ENCODE peak calls at places on chromosome 16, in nine cellular contexts. U is GM12891, T is GM23338, C is transverse colon, A is HL-60, N is spleen, H is HCT116, F is HepG2, L is prostate gland. M is an unnamed sample.

GRCh38 chr16:8886593-8887437 is 4.7 kb downstream of the LITAFD start:
- DNase-seq in U (no peak), T (no peak), C (no peak), A (no peak), N (peak; percentile 37), H (no peak), F (no peak), L (no peak), M (no peak)

GRCh38 chr16:86044881-86045600 is 146.1 kb downstream of the IRF8 start:
- DNase-seq in U (no peak), T (no peak), C (peak; percentile 24), A (no peak), N (peak; percentile 73), H (no peak), F (no peak), L (no peak), M (no peak)

GRCh38 chr16:30659507-30660423 is 1.5 kb downstream of the FBRS start:
- DNase-seq in U (no peak), T (peak; percentile 43), C (peak; percentile 46), A (peak; percentile 27), N (peak; percentile 94), H (no peak), F (no peak), L (peak; percentile 49), M (no peak)

GRCh38 chr16:51409001-51409675 is 258.1 kb upstream of the SALL1 start:
- DNase-seq in U (no peak), T (no peak), C (no peak), A (no peak), N (no peak), H (no peak), F (no peak), L (no peak), M (no peak)

GRCh38 chr16:30054959-30055553 is 10.5 kb upstream of the ALDOA start:
- DNase-seq in U (no peak), T (peak; percentile 88), C (peak; percentile 54), A (peak; percentile 61), N (peak; percentile 81), H (no peak), F (peak; percentile 62), L (peak; percentile 64), M (peak; percentile 56)

GRCh38 chr16:67430504-67431076 is 331 bp upstream of the HSD11B2 start:
- DNase-seq in U (no peak), T (peak; percentile 83), C (peak; percentile 89), A (no peak), N (no peak), H (no peak), F (peak; percentile 77), L (peak; percentile 70), M (no peak)

GRCh38 chr16:87487361-87487924 is 5.4 kb downstream of the ZCCHC14 start:
- DNase-seq in U (no peak), T (peak; percentile 84), C (peak; percentile 85), A (peak; percentile 53), N (no peak), H (peak; percentile 69), F (peak; percentile 97), L (no peak), M (no peak)

GRCh38 chr16:68590201-68590994 is 51.3 kb downstream of the ZFP90 start:
- DNase-seq in U (peak; percentile 63), T (peak; percentile 93), C (peak; percentile 66), A (peak; percentile 81), N (peak; percentile 81), H (peak; percentile 54), F (peak; percentile 60), L (peak; percentile 63), M (peak; percentile 47)

GRCh38 chr16:47475786-47476185 is 14.7 kb downstream of the PHKB start:
- DNase-seq in U (no peak), T (no peak), C (no peak), A (no peak), N (no peak), H (no peak), F (peak; percentile 93), L (no peak), M (no peak)

GRCh38 chr16:4980691-4981090 is 22.6 kb downstream of the SEC14L5 start:
- DNase-seq in U (no peak), T (no peak), C (no peak), A (no peak), N (peak; percentile 17), H (no peak), F (no peak), L (no peak), M (no peak)

GRCh38 chr16:18816286-18816685 is 14.9 kb upstream of the ARL6IP1 start:
- DNase-seq in U (no peak), T (no peak), C (no peak), A (no peak), N (no peak), H (no peak), F (no peak), L (no peak), M (no peak)

GRCh38 chr16:64892843-64893242 is 229.0 kb downstream of the CDH11 start:
- DNase-seq in U (no peak), T (no peak), C (no peak), A (no peak), N (no peak), H (no peak), F (no peak), L (no peak), M (no peak)

DNA sequence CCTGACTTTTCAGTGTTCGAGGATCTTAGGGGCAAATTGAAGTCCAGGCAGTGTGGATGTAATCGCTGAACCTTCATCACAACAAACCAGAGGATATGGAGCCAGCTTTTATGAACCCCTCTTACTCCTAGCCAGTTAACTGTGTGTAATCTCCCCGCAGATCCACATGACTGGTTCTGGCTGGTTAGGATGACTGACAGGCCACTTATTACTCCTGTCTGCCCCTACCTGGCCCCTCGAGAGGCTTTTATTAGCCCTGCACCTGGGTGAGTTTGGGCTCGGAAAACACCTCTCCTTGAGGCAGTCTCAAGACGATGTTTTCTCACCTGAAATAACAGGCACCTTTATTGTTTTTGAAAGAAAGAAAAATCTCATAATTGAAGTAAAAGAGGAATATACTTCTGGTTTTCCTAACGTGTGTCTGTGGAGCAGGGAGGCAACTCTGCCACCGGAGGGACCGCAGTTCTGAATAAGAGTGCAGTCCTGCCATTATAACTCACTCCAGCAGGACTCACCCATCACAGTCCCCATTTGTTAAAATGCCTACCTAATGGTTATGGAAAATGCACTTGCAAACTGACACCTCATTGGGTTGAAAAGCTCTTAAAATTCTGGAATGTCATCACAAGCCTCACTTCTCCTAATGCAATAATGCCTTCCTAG is 291.9 kb upstream of the N4BP1 start:
- DNase-seq in U (no peak), T (peak; percentile 53), C (no peak), A (no peak), N (no peak), H (peak; percentile 15), F (no peak), L (no peak), M (no peak)
- TF ChIP-seq POLR2AphosphoS5 in U (no peak), T (no peak), C (no peak), A (no peak), N (no peak), H (no peak), F (no peak), L (no peak), M (no peak)

DNA sequence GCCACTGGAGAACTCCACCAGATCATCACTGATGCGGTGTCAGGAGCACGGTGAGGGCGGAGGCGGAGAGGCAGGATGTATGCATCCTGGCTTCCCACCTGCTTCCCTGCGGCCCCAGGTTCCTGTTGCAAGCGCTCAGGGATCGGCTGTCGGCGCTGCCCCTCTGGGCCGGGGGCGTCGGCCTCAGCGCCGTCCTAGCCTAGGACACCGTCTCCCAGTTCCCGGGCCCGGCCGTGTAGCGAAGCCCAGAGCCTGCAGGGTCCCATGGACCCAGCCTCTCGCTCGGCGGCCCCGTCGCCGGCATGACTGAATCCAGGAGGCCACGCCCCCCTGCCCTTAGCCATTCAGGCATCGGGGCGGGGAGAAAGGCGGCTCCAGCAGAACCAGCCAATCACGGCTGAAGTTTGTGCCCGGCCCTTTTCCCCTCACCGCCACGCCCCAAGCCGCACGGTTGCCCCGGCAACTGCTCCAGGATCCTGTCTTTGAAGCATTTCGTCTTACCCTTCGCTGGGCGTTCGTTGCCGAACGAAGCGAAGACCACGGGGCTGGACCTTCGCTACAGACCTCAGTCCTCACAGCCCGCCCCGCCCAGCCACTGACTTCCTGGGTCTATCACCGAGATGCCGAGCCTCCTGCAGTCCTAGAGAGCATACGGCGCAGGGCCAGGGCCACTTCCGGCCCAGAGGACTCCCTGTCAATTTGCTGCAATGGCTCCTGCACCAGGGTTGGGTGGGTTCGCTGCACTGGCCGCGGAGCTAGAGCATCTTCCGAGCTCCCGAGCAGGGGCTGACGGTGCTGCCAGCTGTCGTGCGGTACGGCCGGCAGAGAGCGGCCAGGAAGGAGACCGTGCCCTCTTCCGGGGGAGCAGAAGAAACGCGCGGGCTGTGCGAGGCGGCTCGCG is 10.6 kb upstream of the ZNF213 start:
- DNase-seq in U (peak; percentile 93), T (peak; percentile 99), C (peak; percentile 97), A (peak; percentile 97), N (peak; percentile 98), H (peak; percentile 85), F (peak; percentile 91), L (peak; percentile 96), M (peak; percentile 92)
- TF ChIP-seq POLR2AphosphoS5 in U (peak; percentile 67), T (peak; percentile 73), C (peak; percentile 66), A (peak; percentile 69), N (peak; percentile 82), H (peak; percentile 67), F (peak; percentile 33), L (peak; percentile 88), M (peak; percentile 57)

GRCh38 chr16:16062023-16062932 is 112.9 kb downstream of the ABCC1 start:
- DNase-seq in U (no peak), T (peak; percentile 50), C (peak; percentile 19), A (peak; percentile 96), N (no peak), H (no peak), F (no peak), L (no peak), M (no peak)
- TF ChIP-seq POLR2AphosphoS5 in U (no peak), T (no peak), C (peak; percentile 83), A (peak; percentile 96), N (no peak), H (no peak), F (no peak), L (peak; percentile 27), M (no peak)

GRCh38 chr16:72241930-72242329 is 70.0 kb upstream of the PMFBP1 start:
- DNase-seq in U (no peak), T (peak; percentile 62), C (peak; percentile 19), A (peak; percentile 33), N (no peak), H (peak; percentile 39), F (peak; percentile 52), L (peak; percentile 8), M (no peak)
- TF ChIP-seq POLR2AphosphoS5 in U (no peak), T (no peak), C (no peak), A (no peak), N (no peak), H (no peak), F (no peak), L (no peak), M (no peak)

M was measured in GM12892.